ENCODE peak calls at places on chromosomes 2 and 18, in six cellular contexts. W is stimulated activated naive B cell treated with anti-CD40 and anti-IgM and Interleukin-4, amounts not matched to agents 10 μg/mL and 1 μg/mL and 100 μg/mL, for 72 hours; J is globus pallidus; D is AG08395; U is activated CD4-positive, alpha-beta T cell treated with anti-CD3 and anti-CD28 coated beads, Interleukin-2, amount 10 ng/mL, durations not matched to agents 7 days and 5 days; Z is NCI-H774. C is an unnamed sample.

GRCh38 chr2:62099050-62099449 is 96.9 kb upstream of the B3GNT2 start:
- DNase-seq in W (no peak), J (peak), D (no peak), U (no peak), Z (no peak), C (no peak)

GRCh38 chr18:43279015-43279758 is 1.9 kb upstream of the SYT4 start:
- DNase-seq in W (no peak), J (peak), D (no peak), U (no peak), Z (peak), C (no peak)

GRCh38 chr2:20583425-20583881 is 67.4 kb downstream of the HS1BP3 start:
- DNase-seq in W (no peak), J (no peak), D (no peak), U (no peak), Z (no peak), C (no peak)

GRCh38 chr2:172927381-172928357 is 148.0 kb upstream of the MAP3K20 start:
- DNase-seq in W (no peak), J (no peak), D (no peak), U (no peak), Z (no peak), C (no peak)

GRCh38 chr2:208129804-208130712 is at the start of gene CRYGC:
- DNase-seq in W (no peak), J (no peak), D (no peak), U (no peak), Z (no peak), C (no peak)

GRCh38 chr18:76994086-76994654 is 138.4 kb downstream of the MBP start:
- DNase-seq in W (no peak), J (no peak), D (no peak), U (no peak), Z (no peak), C (no peak)

GRCh38 chr2:1584691-1585485 is 159.4 kb downstream of the PXDN start:
- DNase-seq in W (no peak), J (no peak), D (no peak), U (no peak), Z (no peak), C (no peak)

GRCh38 chr2:227052879-227053278 is 111.1 kb downstream of the COL4A4 start:
- DNase-seq in W (no peak), J (no peak), D (no peak), U (no peak), Z (peak), C (no peak)

GRCh38 chr18:5879479-5879882 is 15.8 kb downstream of the TMEM200C start:
- DNase-seq in W (no peak), J (peak), D (peak), U (no peak), Z (no peak), C (no peak)

GRCh38 chr2:64405476-64406406 is 48.2 kb upstream of the LGALSL start:
- DNase-seq in W (no peak), J (no peak), D (peak), U (no peak), Z (no peak), C (no peak)

GRCh38 chr2:240412975-240413812 is 22.3 kb upstream of the GPC1 start:
- DNase-seq in W (no peak), J (no peak), D (no peak), U (no peak), Z (no peak), C (no peak)

GRCh38 chr2:213251618-213252017 is 32.6 kb upstream of the SPAG16 start:
- DNase-seq in W (no peak), J (peak), D (peak), U (no peak), Z (peak), C (no peak)

GRCh38 chr18:3585656-3586509 is 135.9 kb downstream of the TGIF1 start:
- DNase-seq in W (peak), J (peak), D (peak), U (peak), Z (peak), C (peak)

GRCh38 chr2:234496442-234496834 is 443 bp downstream of the ARL4C start:
- DNase-seq in W (no peak), J (no peak), D (peak), U (peak), Z (peak), C (no peak)

GRCh38 chr2:135820003-135820618 is 16.9 kb downstream of the LCT start:
- DNase-seq in W (peak), J (no peak), D (no peak), U (peak), Z (no peak), C (peak)

GRCh38 chr2:194559523-194559922 is 1097.5 kb upstream of the SLC39A10 start:
- DNase-seq in W (no peak), J (no peak), D (no peak), U (no peak), Z (no peak), C (no peak)

GRCh38 chr2:151423760-151424159 is 14.1 kb downstream of the RIF1 start:
- DNase-seq in W (no peak), J (no peak), D (no peak), U (peak), Z (no peak), C (no peak)

GRCh38 chr2:229425573-229425972 is 154.5 kb upstream of the PID1 start:
- DNase-seq in W (no peak), J (no peak), D (no peak), U (no peak), Z (no peak), C (no peak)

GRCh38 chr2:167322795-167323194 is 434.5 kb downstream of the XIRP2 start:
- DNase-seq in W (no peak), J (no peak), D (no peak), U (no peak), Z (no peak), C (no peak)

GRCh38 chr18:76388261-76388660 is 106.8 kb downstream of the ZNF516 start:
- DNase-seq in W (no peak), J (no peak), D (no peak), U (no peak), Z (no peak), C (no peak)

GRCh38 chr18:61921621-61922235 is 28.9 kb upstream of the RNF152 start:
- DNase-seq in W (no peak), J (no peak), D (no peak), U (no peak), Z (no peak), C (no peak)

GRCh38 chr2:163455815-163456214 is 280.0 kb downstream of the FIGN start:
- DNase-seq in W (no peak), J (no peak), D (no peak), U (no peak), Z (no peak), C (no peak)

GRCh38 chr2:19068206-19068605 is 290.2 kb downstream of the OSR1 start:
- DNase-seq in W (no peak), J (no peak), D (no peak), U (no peak), Z (no peak), C (no peak)

GRCh38 chr18:7172611-7173010 is 55.0 kb upstream of the LAMA1 start:
- DNase-seq in W (no peak), J (no peak), D (no peak), U (no peak), Z (no peak), C (no peak)

GRCh38 chr2:86037141-86037794 is 68.4 kb downstream of the POLR1A start:
- DNase-seq in W (peak), J (no peak), D (peak), U (peak), Z (no peak), C (peak)

GRCh38 chr2:159518321-159519005 is 97.9 kb downstream of the BAZ2B start:
- DNase-seq in W (no peak), J (no peak), D (no peak), U (no peak), Z (no peak), C (no peak)

GRCh38 chr2:226063704-226064390 is 664.3 kb downstream of the NYAP2 start:
- DNase-seq in W (no peak), J (no peak), D (peak), U (no peak), Z (no peak), C (no peak)

GRCh38 chr2:14720319-14720718 is 87.8 kb downstream of the LRATD1 start:
- DNase-seq in W (no peak), J (no peak), D (no peak), U (no peak), Z (no peak), C (no peak)

GRCh38 chr2:12419803-12420202 is 296.9 kb upstream of the TRIB2 start:
- DNase-seq in W (no peak), J (no peak), D (no peak), U (no peak), Z (no peak), C (no peak)

GRCh38 chr2:167190053-167190452 is 301.8 kb downstream of the XIRP2 start:
- DNase-seq in W (no peak), J (no peak), D (no peak), U (no peak), Z (no peak), C (no peak)

GRCh38 chr2:120401275-120402069 is 55.5 kb downstream of the INHBB start:
- DNase-seq in W (no peak), J (no peak), D (no peak), U (no peak), Z (no peak), C (no peak)

GRCh38 chr2:190408538-190409271 is 550 bp downstream of the MFSD6 start:
- DNase-seq in W (peak), J (peak), D (peak), U (peak), Z (peak), C (peak)

GRCh38 chr2:240252872-240253511 is 112.5 kb upstream of the OTOS start:
- DNase-seq in W (no peak), J (no peak), D (no peak), U (no peak), Z (no peak), C (no peak)

GRCh38 chr18:23703057-23703986 is 14.1 kb downstream of the LAMA3 start:
- DNase-seq in W (no peak), J (no peak), D (peak), U (peak), Z (peak), C (no peak)

GRCh38 chr2:149038442-149039212 is at the start of gene LYPD6B:
- DNase-seq in W (no peak), J (no peak), D (peak), U (no peak), Z (peak), C (no peak)

GRCh38 chr2:71471276-71471675 is 17.9 kb downstream of the DYSF start:
- DNase-seq in W (no peak), J (no peak), D (peak), U (no peak), Z (no peak), C (peak)

GRCh38 chr2:235043762-235044500 is 92.1 kb downstream of the SH3BP4 start:
- DNase-seq in W (peak), J (peak), D (no peak), U (no peak), Z (no peak), C (no peak)

GRCh38 chr2:178756343-178756742 is 50.9 kb downstream of the TTN start:
- DNase-seq in W (no peak), J (no peak), D (no peak), U (no peak), Z (no peak), C (no peak)

GRCh38 chr2:23924589-23925359 is 2.1 kb downstream of the ATAD2B start:
- DNase-seq in W (no peak), J (no peak), D (no peak), U (no peak), Z (no peak), C (no peak)

C was measured in NK-92 treated with Interleukin-12 subunit alpha and Interleukin-12 subunit beta, amount 100 ng/mL, for 24 hours.